ENCODE peak calls at places on chromosome 5, in nine cellular contexts. One of them, this sample, is unnamed.

GRCh38 chr5:125129151-125129806 is 382.8 kb upstream of the ZNF608 start:
- DNase-seq in GM13976: no peak
- DNase-seq in testis: no peak
- DNase-seq in NCI-H1105: no peak
- DNase-seq in NAMALWA: no peak
- DNase-seq in colonic mucosa: no peak
- DNase-seq in T-helper 9 cell: no peak
- DNase-seq in activated naive CD4-positive, alpha-beta T cell treated with anti-CD3 and anti-CD28 coated beads, Interleukin-2, amount 50 U/mL, for 16 hours: no peak
- DNase-seq in neuronal stem cell: no peak
- DNase-seq in this sample: no peak

GRCh38 chr5:170296036-170296934 is 1.3 kb downstream of the LCP2 start:
- DNase-seq in GM13976: no peak
- DNase-seq in testis: no peak
- DNase-seq in NCI-H1105: no peak
- DNase-seq in NAMALWA: no peak
- DNase-seq in colonic mucosa: no peak
- DNase-seq in T-helper 9 cell: no peak
- DNase-seq in activated naive CD4-positive, alpha-beta T cell treated with anti-CD3 and anti-CD28 coated beads, Interleukin-2, amount 50 U/mL, for 16 hours: no peak
- DNase-seq in neuronal stem cell: no peak
- DNase-seq in this sample: no peak

GRCh38 chr5:85500869-85501268 is 1116.2 kb upstream of the EDIL3 start:
- DNase-seq in GM13976: no peak
- DNase-seq in testis: no peak
- DNase-seq in NCI-H1105: no peak
- DNase-seq in NAMALWA: no peak
- DNase-seq in colonic mucosa: no peak
- DNase-seq in T-helper 9 cell: no peak
- DNase-seq in activated naive CD4-positive, alpha-beta T cell treated with anti-CD3 and anti-CD28 coated beads, Interleukin-2, amount 50 U/mL, for 16 hours: no peak
- DNase-seq in neuronal stem cell: no peak
- DNase-seq in this sample: no peak

GRCh38 chr5:14164764-14165163 is 21.6 kb downstream of the TRIO start:
- DNase-seq in GM13976: no peak
- DNase-seq in testis: no peak
- DNase-seq in NCI-H1105: no peak
- DNase-seq in NAMALWA: no peak
- DNase-seq in colonic mucosa: no peak
- DNase-seq in T-helper 9 cell: no peak
- DNase-seq in activated naive CD4-positive, alpha-beta T cell treated with anti-CD3 and anti-CD28 coated beads, Interleukin-2, amount 50 U/mL, for 16 hours: no peak
- DNase-seq in neuronal stem cell: no peak
- DNase-seq in this sample: no peak

GRCh38 chr5:67773439-67773988 is 442.0 kb upstream of the PIK3R1 start:
- DNase-seq in GM13976: no peak
- DNase-seq in testis: peak; percentile 85
- DNase-seq in NCI-H1105: no peak
- DNase-seq in NAMALWA: no peak
- DNase-seq in colonic mucosa: peak; percentile 45
- DNase-seq in T-helper 9 cell: no peak
- DNase-seq in activated naive CD4-positive, alpha-beta T cell treated with anti-CD3 and anti-CD28 coated beads, Interleukin-2, amount 50 U/mL, for 16 hours: no peak
- DNase-seq in neuronal stem cell: peak; percentile 24
- DNase-seq in this sample: no peak

GRCh38 chr5:61311836-61312808 is 19.9 kb upstream of the ZSWIM6 start:
- DNase-seq in GM13976: no peak
- DNase-seq in testis: no peak
- DNase-seq in NCI-H1105: no peak
- DNase-seq in NAMALWA: no peak
- DNase-seq in colonic mucosa: no peak
- DNase-seq in T-helper 9 cell: no peak
- DNase-seq in activated naive CD4-positive, alpha-beta T cell treated with anti-CD3 and anti-CD28 coated beads, Interleukin-2, amount 50 U/mL, for 16 hours: no peak
- DNase-seq in neuronal stem cell: no peak
- DNase-seq in this sample: no peak

GRCh38 chr5:72817639-72818266 is 1.3 kb downstream of the TNPO1 start:
- DNase-seq in GM13976: no peak
- DNase-seq in testis: no peak
- DNase-seq in NCI-H1105: no peak
- DNase-seq in NAMALWA: peak; percentile 43
- DNase-seq in colonic mucosa: no peak
- DNase-seq in T-helper 9 cell: no peak
- DNase-seq in activated naive CD4-positive, alpha-beta T cell treated with anti-CD3 and anti-CD28 coated beads, Interleukin-2, amount 50 U/mL, for 16 hours: no peak
- DNase-seq in neuronal stem cell: no peak
- DNase-seq in this sample: no peak

GRCh38 chr5:81393783-81394718 is at the start of gene ACOT12:
- DNase-seq in GM13976: no peak
- DNase-seq in testis: no peak
- DNase-seq in NCI-H1105: no peak
- DNase-seq in NAMALWA: no peak
- DNase-seq in colonic mucosa: no peak
- DNase-seq in T-helper 9 cell: no peak
- DNase-seq in activated naive CD4-positive, alpha-beta T cell treated with anti-CD3 and anti-CD28 coated beads, Interleukin-2, amount 50 U/mL, for 16 hours: peak; percentile 12
- DNase-seq in neuronal stem cell: peak; percentile 35
- DNase-seq in this sample: no peak

GRCh38 chr5:135476615-135477493 is 24.7 kb upstream of the TIFAB start:
- DNase-seq in GM13976: no peak
- DNase-seq in testis: no peak
- DNase-seq in NCI-H1105: no peak
- DNase-seq in NAMALWA: no peak
- DNase-seq in colonic mucosa: no peak
- DNase-seq in T-helper 9 cell: no peak
- DNase-seq in activated naive CD4-positive, alpha-beta T cell treated with anti-CD3 and anti-CD28 coated beads, Interleukin-2, amount 50 U/mL, for 16 hours: no peak
- DNase-seq in neuronal stem cell: no peak
- DNase-seq in this sample: no peak

GRCh38 chr5:8839361-8840055 is 706.4 kb downstream of the SEMA5A start:
- DNase-seq in GM13976: no peak
- DNase-seq in testis: peak; percentile 74
- DNase-seq in NCI-H1105: no peak
- DNase-seq in NAMALWA: no peak
- DNase-seq in colonic mucosa: no peak
- DNase-seq in T-helper 9 cell: no peak
- DNase-seq in activated naive CD4-positive, alpha-beta T cell treated with anti-CD3 and anti-CD28 coated beads, Interleukin-2, amount 50 U/mL, for 16 hours: no peak
- DNase-seq in neuronal stem cell: no peak
- DNase-seq in this sample: no peak

GRCh38 chr5:90438100-90438499 is 28.5 kb upstream of the CETN3 start:
- DNase-seq in GM13976: no peak
- DNase-seq in testis: no peak
- DNase-seq in NCI-H1105: peak; percentile 6
- DNase-seq in NAMALWA: no peak
- DNase-seq in colonic mucosa: no peak
- DNase-seq in T-helper 9 cell: no peak
- DNase-seq in activated naive CD4-positive, alpha-beta T cell treated with anti-CD3 and anti-CD28 coated beads, Interleukin-2, amount 50 U/mL, for 16 hours: no peak
- DNase-seq in neuronal stem cell: no peak
- DNase-seq in this sample: no peak

GRCh38 chr5:126754609-126755008 is 22.3 kb upstream of the LMNB1 start:
- DNase-seq in GM13976: no peak
- DNase-seq in testis: no peak
- DNase-seq in NCI-H1105: no peak
- DNase-seq in NAMALWA: no peak
- DNase-seq in colonic mucosa: no peak
- DNase-seq in T-helper 9 cell: no peak
- DNase-seq in activated naive CD4-positive, alpha-beta T cell treated with anti-CD3 and anti-CD28 coated beads, Interleukin-2, amount 50 U/mL, for 16 hours: no peak
- DNase-seq in neuronal stem cell: no peak
- DNase-seq in this sample: no peak

GRCh38 chr5:10501554-10502075 is 59.9 kb downstream of the ROPN1L start:
- DNase-seq in GM13976: no peak
- DNase-seq in testis: no peak
- DNase-seq in NCI-H1105: no peak
- DNase-seq in NAMALWA: no peak
- DNase-seq in colonic mucosa: no peak
- DNase-seq in T-helper 9 cell: no peak
- DNase-seq in activated naive CD4-positive, alpha-beta T cell treated with anti-CD3 and anti-CD28 coated beads, Interleukin-2, amount 50 U/mL, for 16 hours: no peak
- DNase-seq in neuronal stem cell: no peak
- DNase-seq in this sample: no peak

GRCh38 chr5:124343451-124343867 is 403.0 kb downstream of the ZNF608 start:
- DNase-seq in GM13976: no peak
- DNase-seq in testis: no peak
- DNase-seq in NCI-H1105: no peak
- DNase-seq in NAMALWA: no peak
- DNase-seq in colonic mucosa: no peak
- DNase-seq in T-helper 9 cell: no peak
- DNase-seq in activated naive CD4-positive, alpha-beta T cell treated with anti-CD3 and anti-CD28 coated beads, Interleukin-2, amount 50 U/mL, for 16 hours: no peak
- DNase-seq in neuronal stem cell: no peak
- DNase-seq in this sample: no peak

GRCh38 chr5:38404667-38405276 is 146.4 kb downstream of the EGFLAM start:
- DNase-seq in GM13976: no peak
- DNase-seq in testis: no peak
- DNase-seq in NCI-H1105: no peak
- DNase-seq in NAMALWA: peak; percentile 7
- DNase-seq in colonic mucosa: no peak
- DNase-seq in T-helper 9 cell: no peak
- DNase-seq in activated naive CD4-positive, alpha-beta T cell treated with anti-CD3 and anti-CD28 coated beads, Interleukin-2, amount 50 U/mL, for 16 hours: no peak
- DNase-seq in neuronal stem cell: peak; percentile 8
- DNase-seq in this sample: no peak

GRCh38 chr5:173573126-173573960 is 43.1 kb downstream of the BOD1 start:
- DNase-seq in GM13976: peak; percentile 88
- DNase-seq in testis: peak; percentile 85
- DNase-seq in NCI-H1105: peak; percentile 32
- DNase-seq in NAMALWA: peak; percentile 68
- DNase-seq in colonic mucosa: peak; percentile 73
- DNase-seq in T-helper 9 cell: peak; percentile 55
- DNase-seq in activated naive CD4-positive, alpha-beta T cell treated with anti-CD3 and anti-CD28 coated beads, Interleukin-2, amount 50 U/mL, for 16 hours: peak; percentile 61
- DNase-seq in neuronal stem cell: peak; percentile 76
- DNase-seq in this sample: peak; percentile 43

GRCh38 chr5:100430268-100430900 is 104.8 kb upstream of the FAM174A start:
- DNase-seq in GM13976: peak; percentile 27
- DNase-seq in testis: peak; percentile 67
- DNase-seq in NCI-H1105: no peak
- DNase-seq in NAMALWA: peak; percentile 73
- DNase-seq in colonic mucosa: peak; percentile 55
- DNase-seq in T-helper 9 cell: peak; percentile 15
- DNase-seq in activated naive CD4-positive, alpha-beta T cell treated with anti-CD3 and anti-CD28 coated beads, Interleukin-2, amount 50 U/mL, for 16 hours: peak; percentile 33
- DNase-seq in neuronal stem cell: peak; percentile 38
- DNase-seq in this sample: peak; percentile 14

GRCh38 chr5:118889165-118889564 is 99.2 kb downstream of the DTWD2 start:
- DNase-seq in GM13976: no peak
- DNase-seq in testis: no peak
- DNase-seq in NCI-H1105: no peak
- DNase-seq in NAMALWA: no peak
- DNase-seq in colonic mucosa: no peak
- DNase-seq in T-helper 9 cell: no peak
- DNase-seq in activated naive CD4-positive, alpha-beta T cell treated with anti-CD3 and anti-CD28 coated beads, Interleukin-2, amount 50 U/mL, for 16 hours: no peak
- DNase-seq in neuronal stem cell: no peak
- DNase-seq in this sample: no peak

GRCh38 chr5:57432876-57433275 is 49.7 kb downstream of the ACTBL2 start:
- DNase-seq in GM13976: no peak
- DNase-seq in testis: no peak
- DNase-seq in NCI-H1105: no peak
- DNase-seq in NAMALWA: no peak
- DNase-seq in colonic mucosa: no peak
- DNase-seq in T-helper 9 cell: no peak
- DNase-seq in activated naive CD4-positive, alpha-beta T cell treated with anti-CD3 and anti-CD28 coated beads, Interleukin-2, amount 50 U/mL, for 16 hours: no peak
- DNase-seq in neuronal stem cell: no peak
- DNase-seq in this sample: no peak

This sample was measured in activated T-helper 2 cell treated with anti-CD3 and anti-CD28 coated beads, Interferon-gamma antibody, Interleukin-2, Interleukin-4, amounts not matched to agents 10 μg/mL and 5 μg/mL and 100 μg/mL, durations not matched to agents 14 hours and 24 hours and 36 hours.